ENCODE peak calls at places on chromosomes 11 and 22, in five cellular contexts. One of them, this sample, is unnamed.

GRCh38 chr11:110182886-110183285 is 89.7 kb downstream of the ZC3H12C start:
- DNase-seq in HCT116: peak
- DNase-seq in activated B cell treated with CpG ODN at 0.5 μM for 24 hours: no peak
- DNase-seq in thoracic aorta: no peak
- DNase-seq in cardiac fibroblast: no peak
- DNase-seq in this sample: no peak

GRCh38 chr11:21476588-21476987 is 716.3 kb upstream of the ANO5 start:
- DNase-seq in activated B cell treated with CpG ODN at 0.5 μM for 24 hours: no peak
- DNase-seq in cardiac fibroblast: no peak
- DNase-seq in thoracic aorta: no peak
- DNase-seq in HCT116: no peak
- DNase-seq in this sample: no peak

GRCh38 chr22:20952544-20953341 is 14.3 kb upstream of the AIFM3 start:
- DNase-seq in activated B cell treated with CpG ODN at 0.5 μM for 24 hours: no peak
- DNase-seq in HCT116: no peak
- DNase-seq in thoracic aorta: no peak
- DNase-seq in cardiac fibroblast: no peak
- DNase-seq in this sample: no peak

GRCh38 chr22:23751441-23751996 is 607 bp upstream of the ZNF70 start:
- DNase-seq in thoracic aorta: no peak
- DNase-seq in cardiac fibroblast: peak
- DNase-seq in HCT116: no peak
- DNase-seq in activated B cell treated with CpG ODN at 0.5 μM for 24 hours: no peak
- DNase-seq in this sample: no peak

GRCh38 chr11:70567680-70568503 is 169.6 kb downstream of the CTTN start:
- DNase-seq in thoracic aorta: no peak
- DNase-seq in cardiac fibroblast: peak
- DNase-seq in activated B cell treated with CpG ODN at 0.5 μM for 24 hours: no peak
- DNase-seq in HCT116: no peak
- DNase-seq in this sample: no peak

GRCh38 chr11:44269369-44270351 is 40.3 kb downstream of the ALX4 start:
- DNase-seq in cardiac fibroblast: peak
- DNase-seq in activated B cell treated with CpG ODN at 0.5 μM for 24 hours: no peak
- DNase-seq in thoracic aorta: no peak
- DNase-seq in HCT116: no peak
- DNase-seq in this sample: no peak

GRCh38 chr22:29209624-29209929 is 3.9 kb downstream of the EMID1 start:
- DNase-seq in HCT116: no peak
- DNase-seq in activated B cell treated with CpG ODN at 0.5 μM for 24 hours: no peak
- DNase-seq in thoracic aorta: no peak
- DNase-seq in cardiac fibroblast: no peak
- DNase-seq in this sample: no peak

GRCh38 chr11:57901278-57901677 is 122.4 kb upstream of the OR9Q1 start:
- DNase-seq in HCT116: no peak
- DNase-seq in activated B cell treated with CpG ODN at 0.5 μM for 24 hours: no peak
- DNase-seq in cardiac fibroblast: no peak
- DNase-seq in thoracic aorta: no peak
- DNase-seq in this sample: no peak

GRCh38 chr22:24208012-24208749 is 26.9 kb downstream of the SUSD2 start:
- DNase-seq in HCT116: peak
- DNase-seq in cardiac fibroblast: peak
- DNase-seq in thoracic aorta: peak
- DNase-seq in activated B cell treated with CpG ODN at 0.5 μM for 24 hours: no peak
- DNase-seq in this sample: no peak

GRCh38 chr11:129917231-129917630 is 21.9 kb upstream of the NFRKB start:
- DNase-seq in HCT116: no peak
- DNase-seq in activated B cell treated with CpG ODN at 0.5 μM for 24 hours: no peak
- DNase-seq in cardiac fibroblast: no peak
- DNase-seq in thoracic aorta: no peak
- DNase-seq in this sample: no peak

GRCh38 chr11:17992916-17993315 is 19.9 kb downstream of the SERGEF start:
- DNase-seq in thoracic aorta: no peak
- DNase-seq in cardiac fibroblast: no peak
- DNase-seq in HCT116: no peak
- DNase-seq in activated B cell treated with CpG ODN at 0.5 μM for 24 hours: no peak
- DNase-seq in this sample: no peak

GRCh38 chr11:13869404-13869886 is 93.1 kb upstream of the SPON1 start:
- DNase-seq in HCT116: no peak
- DNase-seq in activated B cell treated with CpG ODN at 0.5 μM for 24 hours: no peak
- DNase-seq in thoracic aorta: no peak
- DNase-seq in cardiac fibroblast: no peak
- DNase-seq in this sample: no peak

GRCh38 chr11:115645631-115646271 is 141.5 kb upstream of the CADM1 start:
- DNase-seq in cardiac fibroblast: no peak
- DNase-seq in thoracic aorta: no peak
- DNase-seq in activated B cell treated with CpG ODN at 0.5 μM for 24 hours: no peak
- DNase-seq in HCT116: no peak
- DNase-seq in this sample: no peak

GRCh38 chr22:37000676-37001534 is 18.3 kb downstream of the TST start:
- DNase-seq in thoracic aorta: no peak
- DNase-seq in cardiac fibroblast: peak
- DNase-seq in HCT116: no peak
- DNase-seq in activated B cell treated with CpG ODN at 0.5 μM for 24 hours: no peak
- DNase-seq in this sample: no peak

GRCh38 chr22:36999463-36999862 is 19.8 kb downstream of the TST start:
- DNase-seq in thoracic aorta: no peak
- DNase-seq in HCT116: peak
- DNase-seq in activated B cell treated with CpG ODN at 0.5 μM for 24 hours: no peak
- DNase-seq in cardiac fibroblast: no peak
- DNase-seq in this sample: no peak

GRCh38 chr22:36998620-36999351 is 20.5 kb downstream of the TST start:
- DNase-seq in thoracic aorta: no peak
- DNase-seq in activated B cell treated with CpG ODN at 0.5 μM for 24 hours: no peak
- DNase-seq in HCT116: peak
- DNase-seq in cardiac fibroblast: no peak
- DNase-seq in this sample: no peak

GRCh38 chr22:37001826-37002225 is 17.4 kb downstream of the TST start:
- DNase-seq in HCT116: no peak
- DNase-seq in thoracic aorta: no peak
- DNase-seq in activated B cell treated with CpG ODN at 0.5 μM for 24 hours: no peak
- DNase-seq in cardiac fibroblast: no peak
- DNase-seq in this sample: no peak

DNA sequence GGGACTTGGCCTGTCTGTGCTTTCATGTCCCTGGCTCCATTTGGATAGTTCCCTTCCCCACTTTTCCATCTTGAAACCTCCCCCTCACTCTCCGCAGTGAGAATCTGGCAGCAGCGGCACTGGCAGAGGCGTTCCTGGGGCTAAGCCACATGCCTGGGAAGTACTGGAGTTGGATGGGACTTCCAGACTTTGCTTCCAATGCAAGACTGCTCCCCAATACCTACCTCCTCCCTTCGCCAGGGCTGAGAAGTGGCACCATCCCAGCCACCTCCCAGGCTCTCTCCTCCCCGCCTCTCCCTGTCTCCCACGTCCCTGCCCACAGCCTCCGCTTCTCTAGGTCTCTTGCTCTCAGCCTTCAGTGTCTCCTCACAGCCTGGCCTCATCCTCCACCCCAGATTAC is 16.6 kb downstream of the TST start:
- DNase-seq in activated B cell treated with CpG ODN at 0.5 μM for 24 hours: no peak
- DNase-seq in HCT116: no peak
- DNase-seq in thoracic aorta: no peak
- DNase-seq in cardiac fibroblast: no peak
- DNase-seq in this sample: no peak
- TF ChIP-seq CTCF in activated B cell treated with CpG ODN at 0.5 μM for 24 hours: no peak
- TF ChIP-seq CTCF in HCT116: no peak
- TF ChIP-seq CTCF in thoracic aorta: no peak
- TF ChIP-seq CTCF in cardiac fibroblast: no peak
- TF ChIP-seq CTCF in this sample: no peak

DNA sequence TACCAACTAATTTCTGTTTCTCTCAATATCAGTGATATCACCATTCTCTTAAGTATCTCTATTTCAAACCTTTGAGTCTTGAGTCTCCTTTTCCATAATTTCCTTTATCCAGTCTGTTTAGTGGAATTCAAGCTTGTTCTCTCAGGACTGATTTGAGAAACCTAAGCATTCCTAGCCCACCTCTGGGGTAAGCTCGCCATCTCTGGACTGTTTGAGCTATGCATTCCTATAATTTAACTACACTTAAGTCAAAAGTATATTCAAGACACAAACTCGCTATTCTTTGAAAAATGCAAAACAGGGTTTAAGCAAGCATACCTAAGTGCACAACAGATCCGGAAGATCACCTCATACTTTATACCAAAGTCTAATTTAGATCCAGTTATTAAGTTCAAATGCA is 2.1 kb upstream of the DLAT start:
- DNase-seq in activated B cell treated with CpG ODN at 0.5 μM for 24 hours: no peak
- DNase-seq in thoracic aorta: no peak
- DNase-seq in HCT116: no peak
- DNase-seq in cardiac fibroblast: peak
- DNase-seq in this sample: no peak
- TF ChIP-seq CTCF in activated B cell treated with CpG ODN at 0.5 μM for 24 hours: no peak
- TF ChIP-seq CTCF in thoracic aorta: no peak
- TF ChIP-seq CTCF in HCT116: no peak
- TF ChIP-seq CTCF in cardiac fibroblast: no peak
- TF ChIP-seq CTCF in this sample: no peak

GRCh38 chr11:90234977-90235376 is 12.1 kb upstream of the CHORDC1 start:
- DNase-seq in thoracic aorta: no peak
- DNase-seq in HCT116: no peak
- DNase-seq in cardiac fibroblast: no peak
- DNase-seq in activated B cell treated with CpG ODN at 0.5 μM for 24 hours: no peak
- DNase-seq in this sample: no peak
- TF ChIP-seq CTCF in thoracic aorta: no peak
- TF ChIP-seq CTCF in HCT116: no peak
- TF ChIP-seq CTCF in cardiac fibroblast: no peak
- TF ChIP-seq CTCF in activated B cell treated with CpG ODN at 0.5 μM for 24 hours: no peak
- TF ChIP-seq CTCF in this sample: no peak

DNA sequence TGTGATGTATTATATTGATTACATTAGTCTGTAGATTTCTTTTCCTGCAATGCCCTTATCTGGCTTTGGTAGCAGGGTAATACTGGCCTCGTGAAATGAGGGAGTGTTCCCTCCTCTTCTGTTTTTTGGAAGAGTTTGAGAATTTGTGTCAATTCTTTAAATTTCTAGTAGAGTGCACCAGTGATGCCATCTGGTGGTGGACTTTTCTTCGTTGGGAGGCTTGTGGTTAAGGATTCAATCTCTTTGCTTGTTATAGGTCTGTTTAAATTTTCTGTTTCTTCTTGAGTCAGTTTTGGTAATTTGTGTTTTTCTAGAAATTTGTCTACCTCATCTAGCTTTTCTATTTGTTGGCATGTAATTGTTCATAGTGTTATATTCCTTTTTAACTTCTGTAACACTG is 18.9 kb downstream of the SHANK3 start:
- DNase-seq in HCT116: peak
- DNase-seq in cardiac fibroblast: peak
- DNase-seq in activated B cell treated with CpG ODN at 0.5 μM for 24 hours: no peak
- DNase-seq in thoracic aorta: no peak
- DNase-seq in this sample: no peak
- TF ChIP-seq CTCF in HCT116: peak
- TF ChIP-seq CTCF in cardiac fibroblast: peak
- TF ChIP-seq CTCF in activated B cell treated with CpG ODN at 0.5 μM for 24 hours: no peak
- TF ChIP-seq CTCF in thoracic aorta: no peak
- TF ChIP-seq CTCF in this sample: peak

GRCh38 chr11:76095891-76096290 is 110.4 kb downstream of the WNT11 start:
- DNase-seq in activated B cell treated with CpG ODN at 0.5 μM for 24 hours: no peak
- DNase-seq in HCT116: no peak
- DNase-seq in cardiac fibroblast: no peak
- DNase-seq in thoracic aorta: no peak
- DNase-seq in this sample: no peak
- TF ChIP-seq CTCF in activated B cell treated with CpG ODN at 0.5 μM for 24 hours: no peak
- TF ChIP-seq CTCF in HCT116: no peak
- TF ChIP-seq CTCF in cardiac fibroblast: no peak
- TF ChIP-seq CTCF in thoracic aorta: no peak
- TF ChIP-seq CTCF in this sample: no peak

DNA sequence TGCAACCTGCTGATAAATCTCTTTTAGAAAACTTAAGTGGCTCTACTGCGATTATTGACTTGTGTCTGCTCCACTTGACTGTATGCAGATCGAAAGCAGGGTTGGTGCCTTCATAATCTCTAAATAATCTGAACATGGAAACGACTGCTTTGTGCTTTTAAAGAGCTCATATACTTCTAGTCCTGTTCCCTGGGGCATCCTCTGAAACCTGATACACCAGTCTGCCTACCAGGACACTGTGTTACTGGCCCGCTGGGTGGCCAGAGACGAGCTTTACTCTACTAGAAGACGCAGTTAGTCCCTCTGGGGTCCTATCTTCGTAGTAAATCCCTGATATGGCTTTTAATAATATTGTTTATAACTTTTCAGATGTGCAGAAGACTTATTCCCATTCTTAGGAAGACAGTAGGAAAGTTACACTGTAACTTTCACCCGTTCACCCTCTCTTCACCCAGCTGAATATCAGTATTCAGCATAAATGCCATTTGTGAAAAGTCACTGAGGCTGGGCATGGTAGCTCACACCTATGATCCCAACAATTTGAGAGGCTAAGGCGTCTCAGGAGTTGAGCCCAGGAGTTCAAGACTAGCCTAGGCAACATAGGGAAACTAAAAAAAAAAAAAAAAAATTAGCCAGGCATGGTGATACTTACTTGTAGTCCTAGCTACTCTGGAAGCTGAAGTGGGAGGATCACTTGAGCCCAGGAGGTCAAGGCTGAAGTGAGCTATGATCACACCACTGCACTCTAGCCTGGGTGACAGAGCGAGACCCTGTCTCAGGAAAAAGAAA is 9.0 kb upstream of the HTR3B start:
- DNase-seq in cardiac fibroblast: no peak
- DNase-seq in HCT116: no peak
- DNase-seq in thoracic aorta: no peak
- DNase-seq in activated B cell treated with CpG ODN at 0.5 μM for 24 hours: no peak
- DNase-seq in this sample: no peak
- TF ChIP-seq CTCF in cardiac fibroblast: no peak
- TF ChIP-seq CTCF in HCT116: no peak
- TF ChIP-seq CTCF in thoracic aorta: no peak
- TF ChIP-seq CTCF in activated B cell treated with CpG ODN at 0.5 μM for 24 hours: no peak
- TF ChIP-seq CTCF in this sample: no peak

DNA sequence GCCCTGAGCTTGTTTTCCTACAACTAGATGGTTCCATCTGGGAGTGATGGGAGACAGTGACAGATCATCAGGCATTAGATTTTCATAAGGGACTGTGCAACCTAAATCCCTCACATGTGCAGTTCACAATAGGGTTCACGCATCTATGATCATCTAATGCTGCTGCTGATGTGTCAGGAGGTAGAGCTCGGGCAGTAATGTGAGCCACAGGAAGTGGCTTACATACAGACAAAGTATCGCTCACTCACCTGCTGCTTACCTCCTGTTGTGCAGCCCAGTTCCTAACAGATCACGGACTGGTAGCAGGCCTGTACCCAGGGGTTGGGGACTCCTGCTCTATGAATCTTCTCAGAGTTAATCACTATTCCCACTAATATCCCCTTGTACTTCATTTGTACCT is 12.4 kb downstream of the AAMDC start:
- DNase-seq in cardiac fibroblast: no peak
- DNase-seq in thoracic aorta: no peak
- DNase-seq in activated B cell treated with CpG ODN at 0.5 μM for 24 hours: no peak
- DNase-seq in HCT116: no peak
- DNase-seq in this sample: no peak
- TF ChIP-seq CTCF in cardiac fibroblast: no peak
- TF ChIP-seq CTCF in thoracic aorta: no peak
- TF ChIP-seq CTCF in activated B cell treated with CpG ODN at 0.5 μM for 24 hours: no peak
- TF ChIP-seq CTCF in HCT116: no peak
- TF ChIP-seq CTCF in this sample: no peak